ENCODE peak calls at places on chromosome 12, in five cellular contexts. V, B, X, D and K are unnamed samples.

GRCh38 chr12:120928864-120929652 is 24.9 kb upstream of the SPPL3 start:
- DNase-seq in D (no peak), X (peak; percentile 85), V (no peak), B (no peak), K (no peak)

GRCh38 chr12:58066296-58066695 is 124.9 kb downstream of the ATP23 start:
- DNase-seq in B (no peak), X (no peak), V (no peak), D (no peak), K (no peak)

GRCh38 chr12:49783917-49784676 is 42.7 kb downstream of the TMBIM6 start:
- DNase-seq in V (no peak), X (no peak), B (no peak), D (no peak), K (no peak)

GRCh38 chr12:69985656-69986055 is 160.6 kb downstream of the MYRFL start:
- DNase-seq in B (peak; percentile 31), V (peak; percentile 45), D (no peak), X (peak; percentile 71), K (peak; percentile 17)

GRCh38 chr12:93573552-93574223 is 1.2 kb downstream of the SOCS2 start:
- DNase-seq in B (no peak), X (no peak), D (peak; percentile 28), V (peak; percentile 52), K (peak; percentile 35)

GRCh38 chr12:6605425-6606330 is 1.5 kb downstream of the CHD4 start:
- DNase-seq in X (peak; percentile 62), B (peak; percentile 36), V (peak; percentile 65), D (no peak), K (no peak)

GRCh38 chr12:38384816-38385491 is 68.4 kb downstream of the ALG10B start:
- DNase-seq in B (no peak), D (no peak), X (peak; percentile 69), V (no peak), K (no peak)

GRCh38 chr12:34212651-34213050 is 190.4 kb downstream of the ALG10 start:
- DNase-seq in X (no peak), B (no peak), V (no peak), D (no peak), K (no peak)

GRCh38 chr12:20314325-20314724 is 54.0 kb upstream of the PDE3A start:
- DNase-seq in X (no peak), V (no peak), B (no peak), D (no peak), K (no peak)

GRCh38 chr12:25723921-25724491 is 170.9 kb upstream of the LMNTD1 start:
- DNase-seq in V (no peak), B (no peak), D (no peak), X (no peak), K (no peak)

GRCh38 chr12:46233418-46233817 is 35.4 kb downstream of the SLC38A1 start:
- DNase-seq in X (no peak), D (no peak), B (no peak), V (no peak), K (no peak)

GRCh38 chr12:79732647-79733046 is 41.9 kb upstream of the PAWR start:
- DNase-seq in V (no peak), D (no peak), B (no peak), X (no peak), K (no peak)

GRCh38 chr12:92384571-92384970 is 238.9 kb upstream of the BTG1 start:
- DNase-seq in X (no peak), V (no peak), D (no peak), B (no peak), K (no peak)

GRCh38 chr12:104665296-104665695 is 208.5 kb downstream of the CHST11 start:
- DNase-seq in X (no peak), D (no peak), B (no peak), V (no peak), K (no peak)

GRCh38 chr12:7959278-7960063 is 23.5 kb upstream of the SLC2A3 start:
- DNase-seq in X (peak; percentile 97), B (no peak), D (no peak), V (no peak), K (peak; percentile 38)

GRCh38 chr12:66775941-66776340 is 97.1 kb upstream of the GRIP1 start:
- DNase-seq in V (no peak), D (no peak), X (no peak), B (no peak), K (no peak)

GRCh38 chr12:99768758-99769157 is 121.2 kb downstream of the GARIN6 start:
- DNase-seq in D (no peak), B (no peak), V (no peak), X (no peak), K (no peak)

GRCh38 chr12:59067068-59067467 is 146.8 kb upstream of the LRIG3 start:
- DNase-seq in D (peak; percentile 23), V (no peak), B (no peak), X (no peak), K (no peak)

GRCh38 chr12:115132145-115132544 is 448.2 kb upstream of the TBX3 start:
- DNase-seq in V (no peak), D (no peak), X (no peak), B (no peak), K (no peak)

GRCh38 chr12:14824012-14824634 is 10.1 kb upstream of the SMCO3 start:
- DNase-seq in V (peak; percentile 52), D (no peak), B (no peak), X (no peak), K (no peak)

GRCh38 chr12:55847603-55848329 is 5.0 kb upstream of the MMP19 start:
- DNase-seq in D (no peak), B (no peak), V (peak; percentile 96), X (no peak), K (no peak)

GRCh38 chr12:132484183-132484890 is 5.6 kb upstream of the FBRSL1 start:
- DNase-seq in D (no peak), V (no peak), B (no peak), X (no peak), K (no peak)

GRCh38 chr12:87812030-87812429 is 217.2 kb downstream of the C12orf50 start:
- DNase-seq in X (no peak), V (no peak), D (no peak), B (no peak), K (no peak)